ENCODE peak calls at places on chromosomes 1 and 21, in nine cellular contexts. One of them, this sample, is unnamed. For H3K4me1, the result is how much of the 10 kb centered on the place peaks cover.

GRCh38 chr1:241551759-241552638 is 19.8 kb downstream of the KMO start:
- DNase-seq in esophagus squamous epithelium: no peak
- DNase-seq in uterus: no peak
- DNase-seq in CD8-positive, alpha-beta memory T cell: no peak
- DNase-seq in Karpas-422: peak
- DNase-seq in right lobe of liver: peak
- DNase-seq in prostate gland: no peak
- DNase-seq in GM12878: peak
- DNase-seq in CD8-positive, alpha-beta T cell: peak
- DNase-seq in this sample: peak

GRCh38 chr21:15522148-15522547 is 207.6 kb upstream of the USP25 start:
- DNase-seq in prostate gland: no peak
- DNase-seq in uterus: no peak
- DNase-seq in Karpas-422: no peak
- DNase-seq in GM12878: no peak
- DNase-seq in esophagus squamous epithelium: no peak
- DNase-seq in right lobe of liver: no peak
- DNase-seq in CD8-positive, alpha-beta T cell: no peak
- DNase-seq in CD8-positive, alpha-beta memory T cell: no peak
- DNase-seq in this sample: no peak

GRCh38 chr1:97925982-97926708 is 5.3 kb upstream of the DPYD start:
- DNase-seq in right lobe of liver: no peak
- DNase-seq in Karpas-422: no peak
- DNase-seq in esophagus squamous epithelium: no peak
- DNase-seq in uterus: no peak
- DNase-seq in GM12878: no peak
- DNase-seq in CD8-positive, alpha-beta memory T cell: no peak
- DNase-seq in CD8-positive, alpha-beta T cell: no peak
- DNase-seq in prostate gland: no peak
- DNase-seq in this sample: no peak

GRCh38 chr21:32336711-32337110 is 38.1 kb downstream of the MRAP start:
- DNase-seq in GM12878: no peak
- DNase-seq in CD8-positive, alpha-beta memory T cell: no peak
- DNase-seq in uterus: no peak
- DNase-seq in prostate gland: no peak
- DNase-seq in esophagus squamous epithelium: no peak
- DNase-seq in right lobe of liver: peak
- DNase-seq in Karpas-422: no peak
- DNase-seq in CD8-positive, alpha-beta T cell: no peak
- DNase-seq in this sample: no peak

GRCh38 chr1:92901699-92902405 is 59.4 kb downstream of the DIPK1A start:
- DNase-seq in esophagus squamous epithelium: no peak
- DNase-seq in CD8-positive, alpha-beta T cell: no peak
- DNase-seq in GM12878: no peak
- DNase-seq in prostate gland: no peak
- DNase-seq in CD8-positive, alpha-beta memory T cell: no peak
- DNase-seq in Karpas-422: no peak
- DNase-seq in right lobe of liver: no peak
- DNase-seq in uterus: no peak
- DNase-seq in this sample: no peak

GRCh38 chr21:33022489-33022827 is 3.3 kb upstream of the OLIG2 start:
- DNase-seq in Karpas-422: no peak
- DNase-seq in uterus: no peak
- DNase-seq in CD8-positive, alpha-beta T cell: no peak
- DNase-seq in CD8-positive, alpha-beta memory T cell: no peak
- DNase-seq in GM12878: no peak
- DNase-seq in prostate gland: no peak
- DNase-seq in right lobe of liver: no peak
- DNase-seq in esophagus squamous epithelium: no peak
- DNase-seq in this sample: no peak

GRCh38 chr1:7670334-7671145 is 100.6 kb upstream of the VAMP3 start:
- DNase-seq in uterus: no peak
- DNase-seq in prostate gland: no peak
- DNase-seq in right lobe of liver: no peak
- DNase-seq in GM12878: no peak
- DNase-seq in CD8-positive, alpha-beta T cell: peak
- DNase-seq in esophagus squamous epithelium: no peak
- DNase-seq in Karpas-422: no peak
- DNase-seq in CD8-positive, alpha-beta memory T cell: no peak
- DNase-seq in this sample: peak

GRCh38 chr21:34669149-34669879 is 520 bp downstream of the CLIC6 start:
- DNase-seq in CD8-positive, alpha-beta memory T cell: no peak
- DNase-seq in CD8-positive, alpha-beta T cell: peak
- DNase-seq in GM12878: no peak
- DNase-seq in right lobe of liver: no peak
- DNase-seq in uterus: no peak
- DNase-seq in prostate gland: no peak
- DNase-seq in Karpas-422: no peak
- DNase-seq in esophagus squamous epithelium: no peak
- DNase-seq in this sample: peak

GRCh38 chr21:41501919-41502318 is 6.0 kb downstream of the TMPRSS2 start:
- DNase-seq in uterus: no peak
- DNase-seq in CD8-positive, alpha-beta memory T cell: no peak
- DNase-seq in right lobe of liver: no peak
- DNase-seq in prostate gland: no peak
- DNase-seq in Karpas-422: no peak
- DNase-seq in GM12878: no peak
- DNase-seq in CD8-positive, alpha-beta T cell: no peak
- DNase-seq in esophagus squamous epithelium: no peak
- DNase-seq in this sample: no peak

GRCh38 chr1:207991331-207991914 is 80.5 kb upstream of the CD34 start:
- DNase-seq in esophagus squamous epithelium: no peak
- DNase-seq in Karpas-422: no peak
- DNase-seq in prostate gland: no peak
- DNase-seq in GM12878: no peak
- DNase-seq in CD8-positive, alpha-beta T cell: no peak
- DNase-seq in CD8-positive, alpha-beta memory T cell: no peak
- DNase-seq in uterus: no peak
- DNase-seq in right lobe of liver: no peak
- DNase-seq in this sample: no peak

GRCh38 chr1:40866408-40866788 is 4.2 kb upstream of the CITED4 start:
- DNase-seq in prostate gland: no peak
- DNase-seq in GM12878: no peak
- DNase-seq in esophagus squamous epithelium: no peak
- DNase-seq in CD8-positive, alpha-beta memory T cell: no peak
- DNase-seq in right lobe of liver: no peak
- DNase-seq in uterus: no peak
- DNase-seq in CD8-positive, alpha-beta T cell: no peak
- DNase-seq in Karpas-422: no peak
- DNase-seq in this sample: no peak

GRCh38 chr1:229407206-229408026 is 26.5 kb downstream of the ACTA1 start:
- DNase-seq in esophagus squamous epithelium: no peak
- DNase-seq in GM12878: no peak
- DNase-seq in uterus: no peak
- DNase-seq in Karpas-422: peak
- DNase-seq in CD8-positive, alpha-beta T cell: no peak
- DNase-seq in right lobe of liver: no peak
- DNase-seq in CD8-positive, alpha-beta memory T cell: no peak
- DNase-seq in prostate gland: no peak
- DNase-seq in this sample: no peak

GRCh38 chr1:109379422-109379821 is 18.3 kb downstream of the SORT1 start:
- DNase-seq in GM12878: no peak
- DNase-seq in CD8-positive, alpha-beta T cell: no peak
- DNase-seq in prostate gland: no peak
- DNase-seq in uterus: no peak
- DNase-seq in esophagus squamous epithelium: no peak
- DNase-seq in right lobe of liver: no peak
- DNase-seq in CD8-positive, alpha-beta memory T cell: no peak
- DNase-seq in Karpas-422: no peak
- DNase-seq in this sample: no peak

GRCh38 chr1:38027201-38028104 is 14.9 kb downstream of the UTP11 start:
- DNase-seq in Karpas-422: no peak
- DNase-seq in uterus: no peak
- DNase-seq in GM12878: no peak
- DNase-seq in CD8-positive, alpha-beta T cell: no peak
- DNase-seq in prostate gland: peak
- DNase-seq in right lobe of liver: no peak
- DNase-seq in esophagus squamous epithelium: no peak
- DNase-seq in CD8-positive, alpha-beta memory T cell: no peak
- DNase-seq in this sample: no peak

GRCh38 chr1:63893976-63894375 is 120.2 kb downstream of the ROR1 start:
- DNase-seq in CD8-positive, alpha-beta memory T cell: no peak
- DNase-seq in Karpas-422: no peak
- DNase-seq in CD8-positive, alpha-beta T cell: no peak
- DNase-seq in uterus: no peak
- DNase-seq in prostate gland: no peak
- DNase-seq in GM12878: no peak
- DNase-seq in right lobe of liver: no peak
- DNase-seq in esophagus squamous epithelium: no peak
- DNase-seq in this sample: no peak

GRCh38 chr1:63892632-63893395 is 119.0 kb downstream of the ROR1 start:
- DNase-seq in prostate gland: no peak
- DNase-seq in GM12878: peak
- DNase-seq in right lobe of liver: no peak
- DNase-seq in uterus: no peak
- DNase-seq in CD8-positive, alpha-beta memory T cell: no peak
- DNase-seq in CD8-positive, alpha-beta T cell: no peak
- DNase-seq in esophagus squamous epithelium: peak
- DNase-seq in Karpas-422: peak
- DNase-seq in this sample: no peak

GRCh38 chr1:63890468-63890867 is 116.7 kb downstream of the ROR1 start:
- DNase-seq in CD8-positive, alpha-beta memory T cell: no peak
- DNase-seq in GM12878: no peak
- DNase-seq in CD8-positive, alpha-beta T cell: no peak
- DNase-seq in prostate gland: no peak
- DNase-seq in Karpas-422: no peak
- DNase-seq in uterus: no peak
- DNase-seq in esophagus squamous epithelium: no peak
- DNase-seq in right lobe of liver: no peak
- DNase-seq in this sample: no peak

GRCh38 chr1:63888984-63889383 is 115.2 kb downstream of the ROR1 start:
- DNase-seq in CD8-positive, alpha-beta memory T cell: no peak
- DNase-seq in GM12878: no peak
- DNase-seq in uterus: no peak
- DNase-seq in CD8-positive, alpha-beta T cell: no peak
- DNase-seq in right lobe of liver: no peak
- DNase-seq in prostate gland: no peak
- DNase-seq in Karpas-422: no peak
- DNase-seq in esophagus squamous epithelium: no peak
- DNase-seq in this sample: no peak

DNA sequence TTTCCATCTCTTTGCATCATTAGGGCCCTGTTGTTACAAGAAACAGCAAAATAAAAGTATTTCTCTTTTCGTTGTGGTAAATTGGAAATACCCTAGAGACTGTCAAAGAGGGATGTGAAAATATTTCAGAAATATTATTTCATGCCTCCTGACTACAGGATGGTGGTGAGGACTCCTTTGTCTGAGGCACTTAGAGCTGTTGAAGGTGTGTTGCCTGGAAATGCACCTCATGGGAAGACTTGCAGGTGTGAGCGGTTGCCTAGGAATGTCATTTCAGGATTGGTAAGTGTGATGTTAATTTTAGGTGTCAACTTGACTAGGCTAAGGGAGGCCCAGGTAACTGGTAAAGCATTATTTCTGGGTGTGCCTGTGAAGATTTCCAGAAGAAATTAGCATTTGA is 117.4 kb downstream of the ROR1 start:
- DNase-seq in esophagus squamous epithelium: no peak
- DNase-seq in GM12878: peak
- DNase-seq in right lobe of liver: no peak
- DNase-seq in CD8-positive, alpha-beta T cell: no peak
- DNase-seq in Karpas-422: no peak
- DNase-seq in prostate gland: no peak
- DNase-seq in CD8-positive, alpha-beta memory T cell: no peak
- DNase-seq in uterus: no peak
- DNase-seq in this sample: no peak
- H3K4me1 ChIP-seq in esophagus squamous epithelium: under half
- H3K4me1 ChIP-seq in GM12878: under half
- H3K4me1 ChIP-seq in right lobe of liver: under half
- H3K4me1 ChIP-seq in CD8-positive, alpha-beta T cell: under half
- H3K4me1 ChIP-seq in Karpas-422: under half
- H3K4me1 ChIP-seq in prostate gland: under half
- H3K4me1 ChIP-seq in CD8-positive, alpha-beta memory T cell: under half
- H3K4me1 ChIP-seq in uterus: under half
- H3K4me1 ChIP-seq in this sample: under half

DNA sequence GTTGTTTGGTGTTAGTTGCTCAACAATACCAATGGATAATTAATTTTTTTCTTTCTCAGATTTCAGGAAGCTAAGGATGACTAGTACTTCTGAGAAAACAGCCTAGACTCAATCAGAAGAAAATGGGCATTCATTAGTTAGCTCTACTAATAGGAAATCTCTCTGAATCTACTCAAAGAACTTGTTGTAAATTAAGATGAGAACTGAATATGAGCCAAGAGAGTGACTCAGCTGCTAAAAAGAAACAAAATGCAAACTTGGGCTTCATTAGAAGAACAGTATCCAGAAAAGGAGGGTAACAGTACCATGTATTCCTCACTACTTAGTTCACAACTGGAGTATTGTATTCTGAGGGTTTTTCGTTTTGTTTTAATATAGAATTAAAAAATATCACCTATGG is 12.5 kb downstream of the FOXJ3 start:
- DNase-seq in Karpas-422: no peak
- DNase-seq in CD8-positive, alpha-beta T cell: no peak
- DNase-seq in right lobe of liver: no peak
- DNase-seq in GM12878: no peak
- DNase-seq in esophagus squamous epithelium: no peak
- DNase-seq in uterus: no peak
- DNase-seq in prostate gland: no peak
- DNase-seq in CD8-positive, alpha-beta memory T cell: no peak
- DNase-seq in this sample: no peak
- H3K27ac ChIP-seq in Karpas-422: no peak
- H3K27ac ChIP-seq in CD8-positive, alpha-beta T cell: no peak
- H3K27ac ChIP-seq in right lobe of liver: no peak
- H3K27ac ChIP-seq in GM12878: no peak
- H3K27ac ChIP-seq in esophagus squamous epithelium: no peak
- H3K27ac ChIP-seq in uterus: no peak
- H3K27ac ChIP-seq in prostate gland: no peak
- H3K27ac ChIP-seq in CD8-positive, alpha-beta memory T cell: no peak
- H3K27ac ChIP-seq in this sample: no peak

DNA sequence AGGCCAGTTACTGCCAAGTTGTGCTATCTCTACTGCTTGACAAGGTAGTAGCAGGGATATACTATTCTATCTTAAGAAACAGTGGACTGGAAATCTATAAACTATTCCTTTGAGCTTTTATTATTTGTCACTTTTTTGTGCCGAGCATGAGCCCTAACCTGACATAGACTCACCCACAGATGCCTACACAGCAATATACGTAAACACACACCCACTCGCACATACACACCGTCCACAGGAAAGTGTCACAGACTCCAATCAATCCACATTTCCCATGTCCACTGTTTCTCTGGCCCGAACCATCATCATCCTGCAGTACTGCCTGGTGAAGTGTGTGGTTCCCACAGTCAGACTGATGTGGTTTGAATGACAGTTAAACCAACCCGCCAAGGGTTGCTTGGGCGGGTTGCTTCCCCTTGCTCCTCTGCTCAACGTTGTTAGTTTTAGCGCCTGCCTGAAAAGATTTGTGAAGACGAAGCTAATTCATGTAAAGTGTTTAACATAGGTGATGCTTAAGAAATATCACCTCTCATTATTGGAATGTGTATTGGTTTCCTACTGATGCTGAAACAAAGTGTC is 47.2 kb downstream of the ADAMTS1 start:
- DNase-seq in GM12878: no peak
- DNase-seq in prostate gland: no peak
- DNase-seq in uterus: no peak
- DNase-seq in Karpas-422: no peak
- DNase-seq in CD8-positive, alpha-beta memory T cell: no peak
- DNase-seq in esophagus squamous epithelium: no peak
- DNase-seq in CD8-positive, alpha-beta T cell: no peak
- DNase-seq in right lobe of liver: no peak
- DNase-seq in this sample: no peak
- H3K4me1 ChIP-seq in GM12878: under half
- H3K4me1 ChIP-seq in prostate gland: under half
- H3K4me1 ChIP-seq in uterus: under half
- H3K4me1 ChIP-seq in Karpas-422: under half
- H3K4me1 ChIP-seq in CD8-positive, alpha-beta memory T cell: under half
- H3K4me1 ChIP-seq in esophagus squamous epithelium: under half
- H3K4me1 ChIP-seq in CD8-positive, alpha-beta T cell: under half
- H3K4me1 ChIP-seq in right lobe of liver: under half
- H3K4me1 ChIP-seq in this sample: under half

GRCh38 chr1:172637522-172637921 is 21.4 kb upstream of the FASLG start:
- DNase-seq in uterus: no peak
- DNase-seq in CD8-positive, alpha-beta T cell: no peak
- DNase-seq in CD8-positive, alpha-beta memory T cell: no peak
- DNase-seq in right lobe of liver: no peak
- DNase-seq in GM12878: no peak
- DNase-seq in Karpas-422: no peak
- DNase-seq in prostate gland: no peak
- DNase-seq in esophagus squamous epithelium: no peak
- DNase-seq in this sample: no peak
- H3K27ac ChIP-seq in uterus: no peak
- H3K27ac ChIP-seq in CD8-positive, alpha-beta T cell: no peak
- H3K27ac ChIP-seq in CD8-positive, alpha-beta memory T cell: no peak
- H3K27ac ChIP-seq in right lobe of liver: no peak
- H3K27ac ChIP-seq in GM12878: no peak
- H3K27ac ChIP-seq in Karpas-422: no peak
- H3K27ac ChIP-seq in prostate gland: no peak
- H3K27ac ChIP-seq in esophagus squamous epithelium: no peak
- H3K27ac ChIP-seq in this sample: no peak